ENCODE peak calls at places on chromosomes 3 and 15, in five cellular contexts. One of them, this sample, is unnamed.
A peak's percentile ranks its signal among the peaks of the same experiment; 100 is the strongest.

GRCh38 chr15:87207945-87208580 is 1048.5 kb downstream of the NTRK3 start:
- DNase-seq in effector memory CD8-positive, alpha-beta T cell: no peak
- DNase-seq in dorsolateral prefrontal cortex: no peak
- DNase-seq in ELR: peak; percentile 92
- DNase-seq in IMR-90: peak; percentile 25
- DNase-seq in this sample: no peak

GRCh38 chr3:171967137-171967783 is 72.1 kb upstream of the FNDC3B start:
- DNase-seq in effector memory CD8-positive, alpha-beta T cell: no peak
- DNase-seq in dorsolateral prefrontal cortex: no peak
- DNase-seq in ELR: peak; percentile 83
- DNase-seq in IMR-90: peak; percentile 90
- DNase-seq in this sample: peak; percentile 75

GRCh38 chr15:31511707-31512310 is 185.2 kb downstream of the KLF13 start:
- DNase-seq in effector memory CD8-positive, alpha-beta T cell: peak; percentile 63
- DNase-seq in dorsolateral prefrontal cortex: no peak
- DNase-seq in ELR: no peak
- DNase-seq in IMR-90: no peak
- DNase-seq in this sample: no peak

GRCh38 chr3:100125539-100125938 is 11.2 kb upstream of the FILIP1L start:
- DNase-seq in effector memory CD8-positive, alpha-beta T cell: no peak
- DNase-seq in dorsolateral prefrontal cortex: no peak
- DNase-seq in ELR: no peak
- DNase-seq in IMR-90: peak; percentile 28
- DNase-seq in this sample: no peak

GRCh38 chr15:47885921-47886320 is 168.6 kb downstream of the SEMA6D start:
- DNase-seq in effector memory CD8-positive, alpha-beta T cell: no peak
- DNase-seq in dorsolateral prefrontal cortex: no peak
- DNase-seq in ELR: peak; percentile 62
- DNase-seq in IMR-90: peak; percentile 28
- DNase-seq in this sample: no peak

GRCh38 chr15:40790723-40791122 is 16.2 kb upstream of the ZFYVE19 start:
- DNase-seq in effector memory CD8-positive, alpha-beta T cell: no peak
- DNase-seq in dorsolateral prefrontal cortex: no peak
- DNase-seq in ELR: peak; percentile 22
- DNase-seq in IMR-90: no peak
- DNase-seq in this sample: no peak

GRCh38 chr3:15056676-15057404 is 8.3 kb downstream of the MRPS25 start:
- DNase-seq in effector memory CD8-positive, alpha-beta T cell: no peak
- DNase-seq in dorsolateral prefrontal cortex: no peak
- DNase-seq in ELR: no peak
- DNase-seq in IMR-90: no peak
- DNase-seq in this sample: no peak

GRCh38 chr3:193593666-193594025 is 638 bp downstream of the OPA1 start:
- DNase-seq in effector memory CD8-positive, alpha-beta T cell: peak; percentile 21
- DNase-seq in dorsolateral prefrontal cortex: no peak
- DNase-seq in ELR: peak; percentile 65
- DNase-seq in IMR-90: peak; percentile 36
- DNase-seq in this sample: peak; percentile 16